ENCODE peak calls at places on chromosome 22, in six cellular contexts. X is fibroblast of pulmonary artery, B is B cell, O is HFF-Myc, A is nephron progenitor cell, E is left ventricle myocardium inferior. P is an unnamed sample.

GRCh38 chr22:50236731-50237409 is 8.0 kb downstream of the TUBGCP6 start:
- DNase-seq in B (no peak), O (no peak), A (peak; percentile 31), X (peak; percentile 44), E (peak; percentile 10), P (no peak)

GRCh38 chr22:27726726-27727449 is 74.7 kb downstream of the MN1 start:
- DNase-seq in X (peak; percentile 93), A (peak; percentile 35), E (peak; percentile 72), O (peak; percentile 67), B (no peak), P (no peak)

GRCh38 chr22:24810043-24810749 is 4.2 kb downstream of the SGSM1 start:
- DNase-seq in E (no peak), X (peak; percentile 18), O (no peak), A (no peak), B (no peak), P (no peak)

GRCh38 chr22:25085930-25086901 is 113.4 kb upstream of the CRYBB3 start:
- DNase-seq in O (no peak), E (peak; percentile 55), X (peak; percentile 45), A (no peak), B (no peak), P (peak; percentile 68)

GRCh38 chr22:46574438-46574992 is 37.1 kb upstream of the CELSR1 start:
- DNase-seq in O (no peak), B (no peak), X (no peak), E (peak; percentile 6), A (no peak), P (no peak)

GRCh38 chr22:17931400-17931825 is 92.9 kb downstream of the MICAL3 start:
- DNase-seq in A (no peak), E (peak; percentile 73), O (no peak), B (peak; percentile 40), X (no peak), P (no peak)

GRCh38 chr22:42138122-42138770 is 7.6 kb upstream of the CYP2D6 start:
- DNase-seq in E (no peak), A (no peak), B (no peak), O (no peak), X (no peak), P (no peak)

GRCh38 chr22:46057762-46058420 is 80.9 kb upstream of the WNT7B start:
- DNase-seq in E (peak; percentile 44), B (peak; percentile 66), A (no peak), O (no peak), X (peak; percentile 51), P (peak; percentile 88)

GRCh38 chr22:25970348-25970995 is 198.8 kb upstream of the SEZ6L start:
- DNase-seq in O (no peak), B (no peak), A (no peak), X (no peak), E (peak; percentile 49), P (no peak)

GRCh38 chr22:50696799-50697561 is 24.4 kb downstream of the SHANK3 start:
- DNase-seq in A (peak; percentile 76), O (no peak), B (no peak), E (peak; percentile 20), X (no peak), P (no peak)

GRCh38 chr22:47628477-47629272 is 866.2 kb downstream of the TBC1D22A start:
- DNase-seq in O (no peak), E (no peak), A (no peak), B (no peak), X (no peak), P (no peak)

GRCh38 chr22:46052331-46052771 is 75.4 kb upstream of the WNT7B start:
- DNase-seq in X (no peak), E (peak; percentile 23), B (no peak), A (no peak), O (no peak), P (no peak)

GRCh38 chr22:26414347-26414746 is 14.7 kb upstream of the ASPHD2 start:
- DNase-seq in E (no peak), A (no peak), O (no peak), B (no peak), X (no peak), P (no peak)

GRCh38 chr22:24553597-24554315 is 1.2 kb downstream of the GUCD1 start:
- DNase-seq in X (no peak), B (no peak), E (peak; percentile 56), O (no peak), A (peak; percentile 35), P (no peak)

GRCh38 chr22:41596776-41597634 is 7.4 kb upstream of the PMM1 start:
- DNase-seq in X (peak; percentile 68), O (no peak), B (no peak), E (peak; percentile 52), A (peak; percentile 65), P (peak; percentile 57)

GRCh38 chr22:24834845-24835570 is 29.0 kb downstream of the SGSM1 start:
- DNase-seq in E (no peak), A (no peak), B (no peak), O (no peak), X (peak; percentile 22), P (no peak)

GRCh38 chr22:30208631-30209603 is 37.6 kb downstream of the LIF start:
- DNase-seq in A (no peak), O (peak; percentile 72), X (peak; percentile 94), B (no peak), E (peak; percentile 74), P (peak; percentile 9)

GRCh38 chr22:26095271-26095956 is 73.8 kb upstream of the SEZ6L start:
- DNase-seq in B (no peak), X (no peak), E (no peak), O (no peak), A (no peak), P (no peak)

GRCh38 chr22:50441428-50441993 is 33.3 kb downstream of the SBF1 start:
- DNase-seq in O (no peak), X (no peak), E (no peak), A (no peak), B (no peak), P (no peak)

DNA sequence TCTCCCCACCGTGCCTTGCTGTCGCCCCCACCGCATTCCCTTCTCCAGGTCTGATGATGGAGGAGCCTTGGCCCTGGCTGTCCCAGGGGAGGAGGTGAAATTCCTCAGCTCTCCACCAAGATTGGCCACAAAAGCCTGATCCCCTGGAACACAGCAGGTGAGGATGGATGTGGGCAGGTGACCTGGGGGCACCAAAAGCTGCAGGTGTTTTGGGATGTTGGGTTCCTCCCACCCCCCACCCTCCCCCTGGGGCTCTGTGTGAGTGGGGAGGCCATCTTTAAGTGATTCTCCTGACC is 640 bp downstream of the TRIOBP start:
- DNase-seq in A (no peak), X (no peak), E (no peak), B (no peak), O (no peak), P (no peak)
- TF ChIP-seq CTCF in A (peak; percentile 5), X (no peak), E (no peak), B (no peak), O (no peak), P (no peak)

DNA sequence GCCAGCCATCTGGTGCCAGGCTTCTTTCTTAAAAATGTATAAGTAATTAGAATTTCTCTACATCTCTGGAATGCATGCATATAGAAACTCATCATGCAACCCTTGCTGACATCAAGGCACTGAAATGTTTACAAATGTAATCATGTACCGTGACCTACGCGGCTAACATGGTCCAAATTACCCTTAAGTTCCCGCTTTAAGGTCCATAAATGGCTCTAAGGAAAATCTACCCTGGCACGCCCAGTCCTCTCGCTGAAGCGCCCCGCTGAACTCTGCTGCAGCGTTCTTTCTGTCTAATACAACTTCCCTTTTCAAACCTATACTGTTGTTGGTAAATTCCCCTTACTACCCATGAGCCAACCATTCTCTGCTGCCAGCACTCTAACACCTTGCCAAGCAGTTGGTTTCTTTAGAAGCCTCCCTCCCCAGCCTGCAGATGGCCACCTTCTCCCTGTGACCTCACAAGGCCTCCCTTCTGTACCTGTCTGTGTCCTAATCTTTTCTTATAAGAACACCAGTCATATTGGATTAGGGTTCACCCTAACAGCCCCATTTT is 13.5 kb upstream of the HMOX1 start:
- DNase-seq in X (no peak), B (peak; percentile 81), E (no peak), O (no peak), A (no peak), P (peak; percentile 51)
- TF ChIP-seq CTCF in X (no peak), B (peak; percentile 28), E (no peak), O (no peak), A (no peak), P (peak; percentile 42)

DNA sequence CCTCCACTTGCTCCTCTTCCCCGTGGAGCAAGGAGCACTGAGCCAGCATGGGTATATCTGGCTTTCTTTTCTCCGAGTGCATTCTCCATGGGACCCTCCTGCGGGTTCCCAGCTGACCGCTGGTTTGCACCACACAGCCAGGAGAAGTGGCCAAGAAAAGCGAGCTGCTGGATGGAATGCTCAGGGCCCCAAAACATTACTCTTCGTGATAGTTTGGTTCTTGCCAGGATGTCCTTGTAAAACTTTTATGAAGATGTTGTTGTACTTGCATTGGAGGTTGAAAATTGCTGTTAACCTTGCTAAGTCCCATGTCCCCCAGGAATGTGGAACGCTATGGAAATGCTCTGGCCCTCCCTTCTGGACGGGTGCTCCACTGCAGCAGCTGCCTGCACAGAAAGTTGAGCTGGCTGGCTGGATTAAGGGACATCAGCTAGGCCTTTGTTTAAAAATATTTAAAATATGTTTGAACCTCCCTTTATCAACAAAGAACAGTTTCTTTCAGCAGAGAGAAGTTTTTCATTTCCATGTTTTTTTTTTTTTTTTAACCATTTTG is 68.7 kb downstream of the ZNRF3 start:
- DNase-seq in A (no peak), E (no peak), O (no peak), X (peak; percentile 49), B (no peak), P (no peak)
- TF ChIP-seq CTCF in A (no peak), E (peak; percentile 42), O (peak; percentile 34), X (peak; percentile 29), B (no peak), P (no peak)

DNA sequence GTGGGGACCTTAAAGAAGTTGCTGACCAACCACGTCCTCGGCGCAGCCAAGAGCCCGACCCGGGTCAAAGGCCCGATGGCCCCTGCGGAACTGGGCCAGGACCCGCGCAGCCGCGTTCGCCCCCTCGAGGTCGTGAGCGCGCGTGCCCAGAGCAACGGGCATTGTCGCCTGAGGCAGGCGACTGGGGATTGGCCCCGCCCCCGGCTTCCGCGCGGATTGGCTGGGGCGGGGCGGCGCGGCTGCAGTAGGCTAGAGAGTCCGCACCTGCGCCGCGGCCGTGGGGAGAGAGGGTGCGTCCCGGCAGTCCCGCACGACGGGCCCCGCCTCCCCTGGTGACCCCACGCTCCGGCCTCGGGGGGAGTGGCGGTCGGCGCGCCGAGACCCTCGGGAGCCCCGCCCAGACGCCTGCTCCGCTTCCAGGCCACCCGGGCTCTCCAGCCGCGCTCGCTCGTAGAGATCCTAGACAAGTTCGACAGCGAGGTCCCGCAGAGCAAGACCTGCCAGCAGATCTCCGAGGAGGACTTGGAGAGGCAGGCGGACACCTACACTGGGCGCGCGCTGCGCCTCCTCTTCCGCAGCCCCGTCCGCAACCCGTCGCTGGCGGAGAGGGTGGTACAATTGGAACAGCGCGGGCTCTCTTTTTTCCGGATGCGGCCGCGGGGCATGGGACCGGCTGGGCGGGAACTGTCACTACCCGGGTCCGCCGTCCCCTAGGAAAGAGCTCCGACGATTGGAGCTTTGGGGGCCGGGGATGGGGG is 8.3 kb upstream of the PPIL2 start:
- DNase-seq in X (peak; percentile 18), E (peak; percentile 75), O (no peak), A (peak; percentile 91), B (peak; percentile 78), P (peak; percentile 96)
- TF ChIP-seq CTCF in X (no peak), E (peak; percentile 48), O (no peak), A (no peak), B (peak; percentile 31), P (peak; percentile 11)

GRCh38 chr22:39529487-39529851 is 3.1 kb downstream of the RPS19BP1 start:
- DNase-seq in O (no peak), X (no peak), B (no peak), A (no peak), E (no peak), P (no peak)
- TF ChIP-seq CTCF in O (no peak), X (no peak), B (peak; percentile 74), A (no peak), E (peak; percentile 36), P (no peak)